ENCODE peak calls at places on chromosome 16, in five cellular contexts. U is neural progenitor cell, L is HepG2, D is hepatocyte, N is astrocyte. E is an unnamed sample.

GRCh38 chr16:68400924-68401460 is 47.3 kb downstream of the SMPD3 start:
- DNase-seq in U (no peak), L (no peak), D (no peak), N (no peak), E (no peak)

GRCh38 chr16:77660311-77660710 is 62.0 kb upstream of the NUDT7 start:
- DNase-seq in U (peak), L (peak), D (peak), N (peak), E (peak)

GRCh38 chr16:35319536-35320192 is 1860.3 kb downstream of the TP53TG3F start:
- DNase-seq in U (no peak), L (no peak), D (no peak), N (no peak), E (no peak)

GRCh38 chr16:2148714-2149629 is 547 bp downstream of the RAB26 start:
- DNase-seq in U (peak), L (no peak), D (peak), N (no peak), E (peak)

GRCh38 chr16:995087-995486 is 13.5 kb downstream of the SOX8 start:
- DNase-seq in U (peak), L (no peak), D (no peak), N (peak), E (no peak)

GRCh38 chr16:8634991-8635736 is 13.7 kb downstream of the METTL22 start:
- DNase-seq in U (peak), L (peak), D (peak), N (peak), E (peak)

GRCh38 chr16:80569440-80570105 is 28.8 kb downstream of the DYNLRB2 start:
- DNase-seq in U (no peak), L (no peak), D (peak), N (peak), E (peak)

GRCh38 chr16:1180772-1181714 is 28.1 kb downstream of the CACNA1H start:
- DNase-seq in U (peak), L (no peak), D (no peak), N (no peak), E (no peak)

GRCh38 chr16:10080031-10080772 is 102.0 kb downstream of the GRIN2A start:
- DNase-seq in U (no peak), L (no peak), D (peak), N (peak), E (no peak)

GRCh38 chr16:9976641-9977040 is 205.6 kb downstream of the GRIN2A start:
- DNase-seq in U (no peak), L (no peak), D (no peak), N (no peak), E (no peak)

GRCh38 chr16:22270525-22270924 is 26.7 kb upstream of the POLR3E start:
- DNase-seq in U (no peak), L (no peak), D (no peak), N (no peak), E (peak)

GRCh38 chr16:25066426-25066746 is 45.2 kb upstream of the LCMT1 start:
- DNase-seq in U (no peak), L (no peak), D (no peak), N (no peak), E (no peak)

GRCh38 chr16:67723151-67723915 is 4.2 kb upstream of the GFOD2 start:
- DNase-seq in U (no peak), L (no peak), D (no peak), N (peak), E (peak)

GRCh38 chr16:48244863-48245195 is 729 bp downstream of the LONP2 start:
- DNase-seq in U (no peak), L (no peak), D (no peak), N (no peak), E (no peak)

GRCh38 chr16:72877374-72878028 is 170.4 kb downstream of the ZFHX3 start:
- DNase-seq in U (no peak), L (peak), D (peak), N (peak), E (peak)

GRCh38 chr16:87166321-87166720 is 150.9 kb downstream of the C16orf95 start:
- DNase-seq in U (no peak), L (no peak), D (no peak), N (no peak), E (peak)

GRCh38 chr16:17131351-17131750 is 339.4 kb downstream of the XYLT1 start:
- DNase-seq in U (no peak), L (no peak), D (no peak), N (no peak), E (no peak)

GRCh38 chr16:69036399-69037091 is 68.9 kb upstream of the HAS3 start:
- DNase-seq in U (no peak), L (no peak), D (no peak), N (no peak), E (no peak)

GRCh38 chr16:85536411-85537330 is 76.5 kb upstream of the GSE1 start:
- DNase-seq in U (no peak), L (peak), D (no peak), N (no peak), E (no peak)
- H2AFZ ChIP-seq in U (no peak), L (no peak), D (no peak), N (no peak), E (no peak)

GRCh38 chr16:56604966-56605365 is 3.4 kb upstream of the MT2A start:
- DNase-seq in U (no peak), L (no peak), D (no peak), N (no peak), E (no peak)

GRCh38 chr16:56601325-56601724 is 7.1 kb upstream of the MT2A start:
- DNase-seq in U (peak), L (no peak), D (no peak), N (no peak), E (no peak)

GRCh38 chr16:56606071-56606687 is 2.2 kb upstream of the MT2A start:
- DNase-seq in U (no peak), L (no peak), D (peak), N (peak), E (no peak)

GRCh38 chr16:56605475-56605874 is 2.9 kb upstream of the MT2A start:
- DNase-seq in U (no peak), L (no peak), D (no peak), N (no peak), E (no peak)

GRCh38 chr16:56603589-56603988 is 4.8 kb upstream of the MT2A start:
- DNase-seq in U (peak), L (peak), D (peak), N (no peak), E (no peak)
- TF ChIP-seq CTCF in U (peak), L (peak), D (peak), N (peak), E (peak)

DNA sequence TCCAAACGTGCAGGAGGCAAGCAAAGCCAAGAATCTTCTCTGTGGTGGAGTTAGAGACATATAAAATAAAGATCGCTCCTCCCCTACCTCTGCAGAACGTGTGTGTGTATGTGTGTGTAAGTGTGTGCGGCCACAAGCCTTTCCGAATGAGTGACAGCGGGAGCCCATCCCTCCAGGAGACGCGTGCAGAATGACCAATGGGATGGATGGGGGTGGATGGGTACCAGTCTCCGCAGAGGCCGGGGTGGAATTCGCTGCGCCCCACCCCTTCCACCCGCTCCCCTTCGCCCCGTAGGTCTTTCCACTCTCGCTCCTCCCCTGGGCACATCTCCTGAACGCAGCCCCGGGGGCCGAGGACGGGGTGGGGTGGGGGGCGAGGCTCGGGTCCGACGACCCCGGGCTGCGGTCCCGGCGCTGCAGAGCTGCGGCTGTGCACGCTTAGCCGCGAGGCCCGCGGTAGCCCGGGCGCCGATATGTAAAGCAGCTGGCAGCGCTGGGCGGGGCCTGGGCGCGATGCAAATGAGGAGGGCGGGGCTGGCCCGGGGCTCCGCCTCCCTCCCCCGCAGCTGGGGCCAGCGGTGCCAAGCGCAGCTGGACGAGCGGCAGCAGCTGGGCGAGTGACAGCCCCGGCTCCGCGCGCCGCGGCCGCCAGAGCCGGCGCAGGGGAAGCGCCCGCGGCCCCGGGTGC is at the start of gene PRKCB:
- DNase-seq in U (peak), L (no peak), D (peak), N (no peak), E (peak)
- H3K4me3 ChIP-seq in U (peak), L (no peak), D (peak), N (no peak), E (no peak)

GRCh38 chr16:3890091-3890490 is 9.6 kb upstream of the CREBBP start:
- DNase-seq in U (no peak), L (no peak), D (no peak), N (no peak), E (no peak)

GRCh38 chr16:3884398-3884797 is 3.9 kb upstream of the CREBBP start:
- DNase-seq in U (no peak), L (peak), D (no peak), N (no peak), E (no peak)

DNA sequence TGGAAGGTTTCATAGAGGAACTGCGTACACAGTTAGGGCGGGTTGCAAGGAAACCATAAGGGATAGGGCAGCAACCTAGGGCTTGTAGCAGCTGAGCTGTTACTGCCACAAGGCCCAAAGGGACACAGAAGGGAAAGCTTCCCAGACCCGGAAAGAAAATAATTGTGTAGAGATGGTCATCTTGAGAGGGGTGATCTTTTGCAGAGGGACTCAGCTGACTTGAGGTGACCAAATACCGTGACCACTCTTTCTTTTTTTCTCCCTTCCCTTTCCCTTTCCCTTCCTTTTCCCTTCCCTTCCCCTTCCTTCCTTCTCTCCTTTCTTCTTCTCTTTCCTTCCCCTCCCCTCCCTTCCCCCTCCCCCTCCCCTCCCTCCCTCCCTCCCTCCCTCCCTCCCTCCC is 8.5 kb upstream of the CREBBP start:
- DNase-seq in U (no peak), L (no peak), D (no peak), N (no peak), E (no peak)
- H2AFZ ChIP-seq in U (no peak), L (no peak), D (no peak), N (no peak), E (no peak)

GRCh38 chr16:21100447-21100846 is 50.2 kb downstream of the DNAH3 start:
- DNase-seq in U (no peak), L (no peak), D (peak), N (peak), E (peak)

GRCh38 chr16:21097151-21097550 is 53.5 kb downstream of the DNAH3 start:
- DNase-seq in U (no peak), L (no peak), D (no peak), N (peak), E (peak)

GRCh38 chr16:21104124-21104860 is 46.4 kb downstream of the DNAH3 start:
- DNase-seq in U (peak), L (no peak), D (no peak), N (peak), E (peak)

DNA sequence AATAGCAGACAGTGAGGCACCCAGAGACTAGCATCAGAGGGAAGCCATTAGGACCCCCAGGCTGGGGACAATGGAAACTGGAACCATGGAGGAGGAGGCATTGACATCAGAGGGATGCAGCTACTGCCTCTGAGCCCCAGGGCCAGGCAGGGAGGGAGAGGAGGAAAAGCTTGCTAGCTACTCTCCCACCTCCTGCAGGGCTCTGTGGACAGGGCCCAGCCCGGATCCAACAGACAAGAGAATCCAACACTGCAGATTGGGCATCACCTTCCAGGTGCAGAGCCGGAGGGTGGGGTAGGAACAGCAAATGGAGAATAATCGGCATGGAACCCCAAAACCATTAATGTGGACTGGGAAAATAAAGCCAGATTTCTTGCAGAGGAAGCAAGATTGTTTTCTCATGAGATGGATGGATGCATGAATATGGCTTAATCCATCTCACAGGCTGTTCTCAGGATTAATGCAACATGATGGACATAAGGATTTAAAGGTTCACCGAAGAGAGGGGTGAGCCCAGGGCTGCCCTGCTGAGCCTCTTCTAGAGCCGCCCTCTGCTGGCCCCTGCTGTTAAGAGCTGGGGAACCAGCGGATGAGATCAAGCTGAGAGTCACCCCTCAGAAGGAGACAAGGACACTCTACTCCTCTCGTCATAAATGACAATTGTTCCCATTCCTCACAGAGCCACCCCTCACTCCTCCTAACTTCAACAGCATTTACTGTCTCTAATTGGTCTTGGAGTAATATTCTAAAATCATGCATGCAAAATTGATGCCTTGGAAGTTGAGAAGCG is 48.8 kb downstream of the DNAH3 start:
- DNase-seq in U (peak), L (peak), D (peak), N (no peak), E (peak)
- TF ChIP-seq CTCF in U (peak), L (peak), D (peak), N (peak), E (peak)

DNA sequence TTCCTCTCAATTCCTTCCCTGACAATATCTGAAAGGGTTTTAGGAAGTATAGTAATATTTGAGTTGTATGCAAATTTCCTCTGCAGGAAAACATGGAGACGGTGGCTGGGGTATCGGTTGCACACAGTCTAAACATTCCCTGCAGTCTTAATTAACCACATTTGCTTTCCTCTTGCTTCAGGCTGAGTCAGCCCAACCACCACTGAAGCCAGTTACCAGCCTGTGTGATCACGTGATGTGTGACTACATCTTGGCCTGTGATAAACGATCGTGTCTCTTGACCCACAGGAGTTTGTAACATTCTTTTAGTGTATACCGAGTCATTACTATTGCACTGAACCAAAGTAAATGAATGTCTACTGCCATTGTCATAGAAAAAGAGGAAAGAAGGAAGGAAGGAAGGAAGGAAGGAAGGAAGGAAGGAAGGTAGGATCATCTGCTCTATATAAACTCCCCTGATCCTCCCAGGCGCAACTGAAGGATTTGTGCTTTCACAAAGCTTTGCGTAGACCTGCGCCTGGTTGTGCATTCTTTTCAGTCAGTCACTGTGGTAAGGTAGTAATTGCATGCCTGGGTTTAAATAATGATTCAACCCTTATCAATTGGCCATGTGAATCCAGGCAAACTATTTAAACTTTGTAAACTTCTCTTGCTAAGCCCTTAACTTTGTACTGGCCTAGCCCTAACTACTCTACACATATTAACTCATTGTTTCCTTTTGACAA is 280.6 kb upstream of the SALL1 start:
- DNase-seq in U (peak), L (no peak), D (peak), N (peak), E (peak)
- H3K4me3 ChIP-seq in U (no peak), L (no peak), D (no peak), N (peak), E (no peak)

DNA sequence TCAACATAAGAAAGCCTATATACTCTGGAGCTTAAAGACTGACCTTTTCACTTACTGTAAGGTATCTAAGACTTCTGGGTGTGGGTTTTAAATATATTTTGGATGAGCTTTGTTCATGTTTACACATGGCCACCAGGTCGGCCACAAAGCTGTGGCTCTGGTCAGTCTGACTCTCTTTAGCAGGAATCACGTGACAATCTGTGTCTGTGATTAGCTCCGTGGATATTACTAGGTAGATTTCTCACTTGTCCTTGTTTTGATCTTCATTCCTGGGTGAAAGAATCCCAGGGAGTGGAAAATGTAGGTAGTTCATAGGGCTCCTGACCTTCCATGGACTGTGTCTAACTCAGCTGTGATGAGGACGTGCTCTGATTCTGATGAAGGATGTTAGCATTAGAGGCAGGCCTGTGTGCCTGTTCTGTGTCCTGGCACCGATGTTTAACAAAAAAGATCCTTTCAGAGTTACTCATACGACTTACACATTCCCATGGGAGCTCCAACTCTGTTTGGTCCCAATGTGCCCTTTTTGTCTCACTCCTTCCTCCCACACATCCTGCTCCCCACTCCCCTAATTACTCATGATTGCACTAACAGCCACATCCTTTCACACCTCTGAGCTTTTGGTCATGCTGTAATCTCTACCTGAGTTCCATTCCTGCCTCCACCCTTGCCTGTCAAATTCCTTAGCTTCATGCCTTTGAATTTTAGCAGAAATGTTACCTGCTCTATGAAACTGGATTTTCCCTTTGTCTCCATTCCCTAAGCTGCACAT is 425.1 kb downstream of the MAF start:
- DNase-seq in U (no peak), L (no peak), D (no peak), N (no peak), E (no peak)
- H2AFZ ChIP-seq in U (no peak), L (no peak), D (no peak), N (no peak), E (no peak)

GRCh38 chr16:53881371-53881770 is 177.4 kb downstream of the FTO start:
- DNase-seq in U (no peak), L (peak), D (peak), N (peak), E (peak)

GRCh38 chr16:53878216-53878615 is 174.3 kb downstream of the FTO start:
- DNase-seq in U (no peak), L (no peak), D (no peak), N (no peak), E (no peak)

GRCh38 chr16:53884748-53885147 is 180.8 kb downstream of the FTO start:
- DNase-seq in U (no peak), L (no peak), D (no peak), N (peak), E (no peak)

GRCh38 chr16:53886482-53887378 is 182.8 kb downstream of the FTO start:
- DNase-seq in U (no peak), L (no peak), D (no peak), N (no peak), E (peak)

DNA sequence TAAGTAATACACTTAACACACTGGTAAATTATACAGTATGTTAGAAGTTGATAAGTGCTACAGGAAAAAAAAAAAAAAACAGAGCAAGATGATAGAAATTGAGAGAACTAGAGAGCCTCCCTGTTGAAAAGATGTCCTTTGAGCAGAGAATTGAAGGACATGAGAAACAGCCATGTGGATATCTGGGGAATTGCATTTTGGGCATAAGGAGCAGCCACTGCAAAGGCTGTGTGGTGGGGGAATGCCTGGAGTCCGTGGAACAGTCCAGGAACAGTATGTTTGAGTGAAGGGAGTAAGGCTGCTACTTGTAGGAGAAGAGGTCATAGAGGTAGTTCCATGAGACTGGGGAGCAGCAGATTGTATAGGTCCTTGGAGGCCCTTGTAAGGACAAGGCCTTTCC is 178.4 kb downstream of the FTO start:
- DNase-seq in U (no peak), L (no peak), D (no peak), N (no peak), E (no peak)
- TF ChIP-seq CTCF in U (no peak), L (no peak), D (no peak), N (no peak), E (no peak)